ENCODE peak calls at places on chromosomes 11 and 22, in seven cellular contexts. W is stimulated activated CD4-positive, alpha-beta T cell treated with anti-CD3 and anti-CD28 coated beads, Interleukin-12 subunit alpha, Interleukin-12 subunit beta, amount 100 ng/mL, for 4 hours; Q is activated effector memory CD4-positive, alpha-beta T cell treated with Interleukin-2 at 50 U/mL for 16 hours; G is CD4-positive, CD25-positive, alpha-beta regulatory T cell; O is RPMI7951; D is islet precursor cell; A is T-helper 22 cell. E is an unnamed sample.

GRCh38 chr22:29096736-29097669 is 24.2 kb downstream of the KREMEN1 start:
- DNase-seq in W (no peak), Q (no peak), G (no peak), O (no peak), D (peak; percentile 85), A (no peak), E (no peak)

GRCh38 chr11:115764172-115764571 is 260.0 kb upstream of the CADM1 start:
- DNase-seq in W (no peak), Q (no peak), G (no peak), O (peak; percentile 60), D (no peak), A (no peak), E (no peak)

GRCh38 chr11:95736268-95737208 is 53.0 kb downstream of the FAM76B start:
- DNase-seq in W (no peak), Q (no peak), G (no peak), O (no peak), D (no peak), A (no peak), E (no peak)

GRCh38 chr22:26483043-26483438 is 542 bp downstream of the HPS4 start:
- DNase-seq in W (no peak), Q (no peak), G (no peak), O (no peak), D (no peak), A (no peak), E (no peak)

GRCh38 chr22:30564045-30564765 is 10.3 kb downstream of the GAL3ST1 start:
- DNase-seq in W (no peak), Q (no peak), G (no peak), O (no peak), D (no peak), A (no peak), E (no peak)

GRCh38 chr22:43263645-43264514 is 76.9 kb upstream of the TTLL12 start:
- DNase-seq in W (peak; percentile 68), Q (peak; percentile 79), G (peak; percentile 44), O (peak; percentile 92), D (peak; percentile 63), A (peak; percentile 79), E (peak; percentile 43)

GRCh38 chr11:36249271-36249670 is 40.0 kb downstream of the COMMD9 start:
- DNase-seq in W (no peak), Q (no peak), G (no peak), O (peak; percentile 84), D (peak; percentile 47), A (no peak), E (no peak)

GRCh38 chr11:65695459-65696241 is 16.4 kb upstream of the KAT5 start:
- DNase-seq in W (no peak), Q (no peak), G (no peak), O (peak; percentile 31), D (no peak), A (no peak), E (no peak)

GRCh38 chr11:86390499-86390898 is 15.8 kb downstream of the CCDC81 start:
- DNase-seq in W (no peak), Q (no peak), G (no peak), O (no peak), D (no peak), A (no peak), E (no peak)

GRCh38 chr11:35629914-35630313 is 11.7 kb downstream of the FJX1 start:
- DNase-seq in W (no peak), Q (no peak), G (no peak), O (peak; percentile 96), D (peak; percentile 75), A (no peak), E (no peak)

GRCh38 chr22:46140989-46141928 is 9.1 kb upstream of the PPARA start:
- DNase-seq in W (no peak), Q (no peak), G (no peak), O (no peak), D (no peak), A (no peak), E (no peak)

E was measured in activated B cell treated with CpG ODN at 0.5 μM for 24 hours.